ENCODE peak calls at places on chromosomes 1 and 21, in four cellular contexts. H, P, F and B are unnamed samples.

GRCh38 chr1:19081218-19081893 is 124.9 kb upstream of the IFFO2 start:
- DNase-seq in F (no peak), P (no peak), H (no peak), B (peak)

GRCh38 chr1:109229531-109230127 is 15.9 kb downstream of the SARS1 start:
- DNase-seq in P (no peak), F (no peak), H (no peak), B (no peak)

GRCh38 chr21:41236361-41236973 is 68.5 kb downstream of the BACE2 start:
- DNase-seq in P (no peak), H (no peak), F (no peak), B (no peak)

GRCh38 chr1:2229032-2229920 is 1.2 kb downstream of the SKI start:
- DNase-seq in F (peak), H (peak), P (peak), B (no peak)

GRCh38 chr21:31354604-31355443 is 10.8 kb upstream of the TIAM1 start:
- DNase-seq in F (peak), P (no peak), H (peak), B (no peak)

GRCh38 chr21:41907496-41908258 is 28.5 kb upstream of the PRDM15 start:
- DNase-seq in P (peak), H (no peak), F (no peak), B (no peak)

GRCh38 chr1:73604739-73605138 is 593.2 kb downstream of the LRRIQ3 start:
- DNase-seq in H (no peak), F (no peak), P (no peak), B (no peak)

GRCh38 chr1:87111659-87112339 is 197.4 kb downstream of the HS2ST1 start:
- DNase-seq in P (no peak), F (no peak), H (no peak), B (no peak)

GRCh38 chr1:36153476-36153875 is 2.5 kb upstream of the MAP7D1 start:
- DNase-seq in H (no peak), F (no peak), P (no peak), B (no peak)

GRCh38 chr1:64909021-64909420 is 57.3 kb downstream of the JAK1 start:
- DNase-seq in F (no peak), P (peak), H (no peak), B (no peak)

GRCh38 chr1:85654066-85654782 is 54.0 kb downstream of the ZNHIT6 start:
- DNase-seq in H (no peak), F (no peak), P (no peak), B (no peak)

GRCh38 chr21:40047993-40048730 is 180.9 kb downstream of the PCP4 start:
- DNase-seq in H (no peak), P (no peak), F (no peak), B (no peak)

GRCh38 chr1:14181191-14181793 is 417.2 kb upstream of the KAZN start:
- DNase-seq in P (no peak), F (no peak), H (no peak), B (no peak)

GRCh38 chr21:41830145-41830707 is 48.9 kb downstream of the PRDM15 start:
- DNase-seq in P (no peak), F (no peak), H (no peak), B (no peak)

GRCh38 chr1:2398871-2399270 is 7.2 kb downstream of the RER1 start:
- DNase-seq in P (no peak), H (no peak), F (no peak), B (no peak)

GRCh38 chr1:93625582-93626327 is 55.9 kb downstream of the BCAR3 start:
- DNase-seq in H (no peak), P (no peak), F (no peak), B (no peak)

GRCh38 chr1:237664327-237664726 is 226.4 kb downstream of the ZP4 start:
- DNase-seq in H (no peak), F (no peak), P (no peak), B (no peak)

GRCh38 chr1:37865348-37866119 is 6.1 kb upstream of the MTF1 start:
- DNase-seq in H (no peak), F (no peak), P (no peak), B (no peak)

GRCh38 chr1:232204269-232204668 is 425.7 kb downstream of the SIPA1L2 start:
- DNase-seq in F (no peak), H (no peak), P (no peak), B (no peak)

GRCh38 chr1:203519053-203519770 is 25.3 kb downstream of the OPTC start:
- DNase-seq in H (no peak), F (no peak), P (no peak), B (no peak)

GRCh38 chr1:248828845-248829244 is 3.1 kb upstream of the SH3BP5L start:
- DNase-seq in H (no peak), P (no peak), F (no peak), B (peak)

GRCh38 chr1:66330711-66331110 is 203.2 kb upstream of the SGIP1 start:
- DNase-seq in P (no peak), H (peak), F (no peak), B (no peak)

GRCh38 chr1:3631865-3632264 is 7.0 kb downstream of the TPRG1L start:
- DNase-seq in P (no peak), F (no peak), H (no peak), B (no peak)

GRCh38 chr1:59115865-59116264 is 181.0 kb upstream of the FGGY start:
- DNase-seq in H (no peak), F (no peak), P (no peak), B (no peak)